ENCODE peak calls at places on chromosomes 5 and 9, in nine cellular contexts. One of them, this sample, is unnamed.

GRCh38 chr5:35741126-35741711 is 115.5 kb upstream of the IL7R start:
- DNase-seq in tibial artery: no peak
- DNase-seq in astrocyte: no peak
- DNase-seq in IMR-90: peak; percentile 6
- DNase-seq in H1: no peak
- DNase-seq in ovary: no peak
- DNase-seq in SK-N-SH: no peak
- DNase-seq in stomach: no peak
- DNase-seq in psoas muscle: no peak
- DNase-seq in this sample: no peak

GRCh38 chr9:98121096-98121495 is 2.1 kb upstream of the TRIM14 start:
- DNase-seq in astrocyte: no peak
- DNase-seq in IMR-90: no peak
- DNase-seq in stomach: no peak
- DNase-seq in psoas muscle: no peak
- DNase-seq in H1: no peak
- DNase-seq in tibial artery: no peak
- DNase-seq in ovary: no peak
- DNase-seq in SK-N-SH: no peak
- DNase-seq in this sample: no peak

GRCh38 chr9:106862115-106862945 is 636 bp upstream of the ZNF462 start:
- DNase-seq in IMR-90: peak; percentile 52
- DNase-seq in ovary: peak; percentile 61
- DNase-seq in psoas muscle: no peak
- DNase-seq in stomach: no peak
- DNase-seq in astrocyte: peak; percentile 44
- DNase-seq in H1: peak; percentile 61
- DNase-seq in tibial artery: no peak
- DNase-seq in SK-N-SH: peak; percentile 73
- DNase-seq in this sample: no peak

GRCh38 chr5:140398379-140398811 is 3.2 kb upstream of the ANKHD1 start:
- DNase-seq in H1: no peak
- DNase-seq in stomach: no peak
- DNase-seq in tibial artery: no peak
- DNase-seq in SK-N-SH: no peak
- DNase-seq in IMR-90: no peak
- DNase-seq in astrocyte: no peak
- DNase-seq in psoas muscle: no peak
- DNase-seq in ovary: no peak
- DNase-seq in this sample: no peak

GRCh38 chr5:1211701-1212100 is 10.3 kb downstream of the SLC6A19 start:
- DNase-seq in psoas muscle: peak; percentile 2
- DNase-seq in astrocyte: no peak
- DNase-seq in stomach: no peak
- DNase-seq in SK-N-SH: no peak
- DNase-seq in ovary: no peak
- DNase-seq in IMR-90: no peak
- DNase-seq in H1: no peak
- DNase-seq in tibial artery: no peak
- DNase-seq in this sample: no peak

GRCh38 chr9:109313351-109313750 is 7.5 kb downstream of the EPB41L4B start:
- DNase-seq in astrocyte: no peak
- DNase-seq in stomach: no peak
- DNase-seq in IMR-90: no peak
- DNase-seq in tibial artery: no peak
- DNase-seq in ovary: no peak
- DNase-seq in H1: no peak
- DNase-seq in psoas muscle: no peak
- DNase-seq in SK-N-SH: no peak
- DNase-seq in this sample: no peak

GRCh38 chr9:81601639-81602623 is 87.4 kb downstream of the TLE1 start:
- DNase-seq in astrocyte: peak; percentile 29
- DNase-seq in ovary: no peak
- DNase-seq in H1: no peak
- DNase-seq in IMR-90: peak; percentile 72
- DNase-seq in psoas muscle: no peak
- DNase-seq in SK-N-SH: no peak
- DNase-seq in stomach: no peak
- DNase-seq in tibial artery: no peak
- DNase-seq in this sample: no peak

GRCh38 chr5:31049933-31050704 is 143.4 kb upstream of the CDH6 start:
- DNase-seq in psoas muscle: no peak
- DNase-seq in ovary: no peak
- DNase-seq in IMR-90: peak; percentile 76
- DNase-seq in tibial artery: no peak
- DNase-seq in SK-N-SH: no peak
- DNase-seq in astrocyte: peak; percentile 10
- DNase-seq in H1: no peak
- DNase-seq in stomach: no peak
- DNase-seq in this sample: no peak

GRCh38 chr5:160075073-160075472 is 44.2 kb downstream of the PWWP2A start:
- DNase-seq in H1: no peak
- DNase-seq in IMR-90: peak; percentile 36
- DNase-seq in psoas muscle: no peak
- DNase-seq in astrocyte: peak; percentile 49
- DNase-seq in stomach: no peak
- DNase-seq in tibial artery: no peak
- DNase-seq in ovary: no peak
- DNase-seq in SK-N-SH: no peak
- DNase-seq in this sample: no peak

GRCh38 chr5:96747718-96748117 is 60.0 kb downstream of the ERAP1 start:
- DNase-seq in H1: no peak
- DNase-seq in tibial artery: no peak
- DNase-seq in IMR-90: no peak
- DNase-seq in SK-N-SH: no peak
- DNase-seq in stomach: no peak
- DNase-seq in astrocyte: no peak
- DNase-seq in psoas muscle: no peak
- DNase-seq in ovary: no peak
- DNase-seq in this sample: peak; percentile 39

GRCh38 chr5:15702102-15702501 is 202.1 kb downstream of the FBXL7 start:
- DNase-seq in IMR-90: peak; percentile 54
- DNase-seq in psoas muscle: no peak
- DNase-seq in stomach: no peak
- DNase-seq in ovary: no peak
- DNase-seq in H1: no peak
- DNase-seq in tibial artery: no peak
- DNase-seq in astrocyte: peak; percentile 70
- DNase-seq in SK-N-SH: no peak
- DNase-seq in this sample: peak; percentile 50

GRCh38 chr5:80695666-80696065 is 40.9 kb upstream of the DHFR start:
- DNase-seq in SK-N-SH: no peak
- DNase-seq in IMR-90: no peak
- DNase-seq in astrocyte: no peak
- DNase-seq in tibial artery: no peak
- DNase-seq in H1: no peak
- DNase-seq in ovary: no peak
- DNase-seq in psoas muscle: no peak
- DNase-seq in stomach: no peak
- DNase-seq in this sample: no peak

GRCh38 chr5:141637266-141637692 is 482 bp downstream of the RELL2 start:
- DNase-seq in psoas muscle: peak; percentile 36
- DNase-seq in H1: no peak
- DNase-seq in tibial artery: no peak
- DNase-seq in stomach: peak; percentile 37
- DNase-seq in ovary: no peak
- DNase-seq in SK-N-SH: peak; percentile 86
- DNase-seq in astrocyte: no peak
- DNase-seq in IMR-90: no peak
- DNase-seq in this sample: peak; percentile 49

GRCh38 chr5:154478224-154478565 is at the start of gene HAND1:
- DNase-seq in SK-N-SH: peak; percentile 99
- DNase-seq in tibial artery: no peak
- DNase-seq in H1: peak; percentile 93
- DNase-seq in stomach: peak; percentile 40
- DNase-seq in IMR-90: no peak
- DNase-seq in astrocyte: no peak
- DNase-seq in ovary: no peak
- DNase-seq in psoas muscle: peak; percentile 40
- DNase-seq in this sample: peak; percentile 42

GRCh38 chr5:102971693-102972293 is 148.1 kb downstream of the GIN1 start:
- DNase-seq in tibial artery: no peak
- DNase-seq in SK-N-SH: no peak
- DNase-seq in psoas muscle: no peak
- DNase-seq in ovary: no peak
- DNase-seq in astrocyte: peak; percentile 43
- DNase-seq in H1: no peak
- DNase-seq in IMR-90: peak; percentile 70
- DNase-seq in stomach: no peak
- DNase-seq in this sample: no peak
- TF ChIP-seq CTCF in tibial artery: peak; percentile 67
- TF ChIP-seq CTCF in SK-N-SH: peak; percentile 61
- TF ChIP-seq CTCF in psoas muscle: peak; percentile 46
- TF ChIP-seq CTCF in ovary: no peak
- TF ChIP-seq CTCF in astrocyte: peak; percentile 38
- TF ChIP-seq CTCF in H1: no peak
- TF ChIP-seq CTCF in IMR-90: peak; percentile 62
- TF ChIP-seq CTCF in stomach: no peak
- TF ChIP-seq CTCF in this sample: peak; percentile 64

DNA sequence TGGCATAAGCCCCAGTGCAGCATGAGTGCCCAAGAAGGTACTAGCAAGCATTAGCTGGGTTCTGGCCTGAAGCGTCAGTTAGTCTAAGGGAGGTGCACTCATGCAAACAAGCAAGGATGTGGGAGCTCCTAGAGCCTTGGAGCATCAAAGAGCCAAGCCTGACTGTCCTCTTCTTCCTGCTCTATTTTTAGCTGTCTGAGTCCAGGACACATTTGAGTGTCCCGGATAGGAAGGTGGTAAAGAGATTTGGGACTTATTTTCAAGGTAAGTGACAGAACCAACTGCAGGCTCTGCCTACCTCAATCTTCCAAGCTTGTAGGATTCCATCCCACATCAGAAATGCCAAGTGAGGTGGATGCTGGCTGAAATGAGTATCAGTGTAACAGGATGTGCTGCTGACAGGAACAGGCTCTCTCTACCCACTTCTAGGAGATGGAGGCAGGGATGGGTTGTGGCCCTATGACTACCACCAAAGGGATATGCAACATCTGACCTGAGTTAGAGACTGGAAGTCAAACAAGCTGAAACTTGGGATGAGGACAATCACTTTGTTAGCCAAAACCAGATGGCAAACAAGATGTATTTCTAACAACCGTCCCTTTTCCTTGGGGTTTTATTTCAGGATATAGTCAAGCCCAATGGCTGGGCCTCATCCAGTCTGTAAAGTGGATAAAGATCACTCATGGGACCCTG is 15.1 kb downstream of the MACROH2A1 start:
- DNase-seq in ovary: no peak
- DNase-seq in SK-N-SH: no peak
- DNase-seq in IMR-90: no peak
- DNase-seq in astrocyte: no peak
- DNase-seq in tibial artery: no peak
- DNase-seq in stomach: no peak
- DNase-seq in psoas muscle: no peak
- DNase-seq in H1: no peak
- DNase-seq in this sample: no peak
- H3K36me3 ChIP-seq in ovary: no peaks in the 10 kb centered on the region
- H3K36me3 ChIP-seq in SK-N-SH: peaks cover 56% of the 10 kb centered on the region
- H3K36me3 ChIP-seq in IMR-90: peaks cover 58% of the 10 kb centered on the region
- H3K36me3 ChIP-seq in astrocyte: peaks cover 59% of the 10 kb centered on the region
- H3K36me3 ChIP-seq in tibial artery: peaks cover 84% of the 10 kb centered on the region
- H3K36me3 ChIP-seq in stomach: peaks cover 98% of the 10 kb centered on the region
- H3K36me3 ChIP-seq in psoas muscle: no peaks in the 10 kb centered on the region
- H3K36me3 ChIP-seq in H1: no peaks in the 10 kb centered on the region
- H3K36me3 ChIP-seq in this sample: peaks cover 52% of the 10 kb centered on the region

DNA sequence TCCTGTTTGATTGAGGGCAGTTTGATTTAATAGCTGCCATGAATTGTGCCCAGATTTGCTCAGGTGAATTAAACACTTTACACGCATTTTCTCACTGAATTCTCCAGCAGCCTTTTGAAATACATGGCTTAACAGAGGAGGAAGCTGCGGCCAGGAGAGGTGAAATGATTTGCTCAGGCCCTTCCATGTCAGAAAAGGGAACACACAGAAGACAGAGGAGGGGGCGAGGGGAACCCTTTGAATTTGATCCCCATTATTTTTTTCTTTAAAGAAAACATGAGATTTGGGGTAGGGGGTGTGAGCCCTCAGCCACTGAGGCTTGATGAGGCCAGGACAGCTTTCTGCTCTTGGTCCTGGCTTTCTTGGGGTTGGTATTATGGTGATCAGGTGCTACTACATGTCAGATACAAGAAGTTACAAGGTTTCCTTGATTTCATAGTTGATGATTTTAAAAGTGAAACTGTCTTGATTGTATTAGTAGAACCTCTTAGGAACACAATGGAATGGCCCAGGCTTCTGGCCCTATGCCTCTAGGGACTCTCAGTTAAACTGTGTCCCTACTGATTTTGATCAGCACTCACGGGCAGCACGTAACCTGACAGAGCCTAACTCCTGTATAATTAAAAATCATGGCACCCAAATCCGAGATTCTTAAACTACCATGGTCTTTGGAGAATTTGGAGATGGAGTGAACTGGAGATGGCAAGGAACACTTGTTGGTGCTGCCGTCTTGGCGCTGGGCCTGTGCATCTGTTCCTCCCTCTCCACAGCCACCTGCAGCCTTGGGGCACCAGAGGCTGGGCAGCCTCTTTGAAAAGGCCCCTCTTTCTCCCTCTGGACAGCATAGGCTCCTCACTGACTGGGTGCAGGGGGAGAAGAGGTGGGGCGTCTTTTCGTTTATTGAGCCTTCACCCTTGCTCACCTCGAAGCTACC is 107.9 kb downstream of the TRIO start:
- DNase-seq in tibial artery: no peak
- DNase-seq in psoas muscle: no peak
- DNase-seq in H1: no peak
- DNase-seq in astrocyte: no peak
- DNase-seq in IMR-90: no peak
- DNase-seq in stomach: no peak
- DNase-seq in SK-N-SH: no peak
- DNase-seq in ovary: no peak
- DNase-seq in this sample: no peak
- H3K4me1 ChIP-seq in tibial artery: peaks cover 74% of the 10 kb centered on the region
- H3K4me1 ChIP-seq in psoas muscle: peaks cover 34% of the 10 kb centered on the region
- H3K4me1 ChIP-seq in H1: peaks cover 8% of the 10 kb centered on the region
- H3K4me1 ChIP-seq in astrocyte: peaks cover 33% of the 10 kb centered on the region
- H3K4me1 ChIP-seq in IMR-90: peaks cover 45% of the 10 kb centered on the region
- H3K4me1 ChIP-seq in stomach: peaks cover 26% of the 10 kb centered on the region
- H3K4me1 ChIP-seq in SK-N-SH: peaks cover 3% of the 10 kb centered on the region
- H3K4me1 ChIP-seq in ovary: peaks cover 5% of the 10 kb centered on the region
- H3K4me1 ChIP-seq in this sample: no peaks in the 10 kb centered on the region

DNA sequence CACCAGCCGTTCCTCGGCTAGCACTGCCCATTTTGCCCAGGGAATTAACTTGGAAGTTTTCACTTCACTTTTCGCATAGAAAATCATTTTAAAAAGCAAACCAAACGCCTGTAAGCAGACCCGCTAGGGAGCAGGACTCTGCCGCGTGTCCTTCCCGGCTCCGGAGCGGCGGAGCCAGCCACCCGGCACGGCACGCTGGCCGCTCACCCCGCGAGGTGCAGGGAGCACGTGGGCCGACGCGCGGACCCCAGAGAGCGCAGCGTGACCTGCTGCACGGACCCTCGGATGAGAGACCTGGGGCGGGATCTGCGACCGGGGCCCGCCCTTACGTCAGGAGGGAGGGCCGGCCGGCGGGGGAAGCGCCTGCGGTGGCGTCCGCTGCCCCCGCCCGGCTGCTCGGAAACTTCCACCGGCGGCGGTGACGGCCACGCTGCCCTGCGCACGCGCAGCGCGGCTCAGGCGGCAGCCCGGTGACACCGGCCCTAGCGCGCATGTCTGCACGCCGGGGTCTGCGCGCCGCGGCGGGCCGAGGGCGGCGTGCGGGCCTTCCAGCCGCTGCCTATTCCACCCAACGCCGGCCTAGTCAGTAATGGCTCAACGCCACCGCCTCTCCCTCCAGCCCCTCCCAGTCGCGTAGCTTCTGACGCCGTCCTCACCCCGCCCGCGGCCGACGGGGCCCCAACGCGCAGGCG is 504 bp upstream of the TENT4A start:
- DNase-seq in SK-N-SH: no peak
- DNase-seq in astrocyte: no peak
- DNase-seq in ovary: peak; percentile 98
- DNase-seq in stomach: peak; percentile 98
- DNase-seq in H1: peak; percentile 96
- DNase-seq in IMR-90: peak; percentile 94
- DNase-seq in tibial artery: peak; percentile 95
- DNase-seq in psoas muscle: peak; percentile 97
- DNase-seq in this sample: peak; percentile 98
- TF ChIP-seq CTCF in SK-N-SH: no peak
- TF ChIP-seq CTCF in astrocyte: no peak
- TF ChIP-seq CTCF in ovary: peak; percentile 27
- TF ChIP-seq CTCF in stomach: no peak
- TF ChIP-seq CTCF in H1: no peak
- TF ChIP-seq CTCF in IMR-90: no peak
- TF ChIP-seq CTCF in tibial artery: peak; percentile 20
- TF ChIP-seq CTCF in psoas muscle: no peak
- TF ChIP-seq CTCF in this sample: no peak

This sample was measured in adrenal gland.